ENCODE peak calls at places on chromosomes 13 and 19, in four cellular contexts. J is breast epithelium; S is fibroblast of lung; N is CD8-positive, alpha-beta T cell. L is an unnamed sample.
A peak's percentile ranks its signal among the peaks of the same experiment; 100 is the strongest.

GRCh38 chr19:52570005-52570861 is at the start of gene ZNF701:
- DNase-seq in J (peak; percentile 93), N (peak; percentile 95), S (peak; percentile 87), L (peak; percentile 93)

GRCh38 chr19:10543059-10543419 is 665 bp upstream of the ATG4D start:
- DNase-seq in S (no peak), N (no peak), J (no peak), L (no peak)

GRCh38 chr19:46753420-46754155 is 7.3 kb upstream of the STRN4 start:
- DNase-seq in S (no peak), N (peak; percentile 53), J (no peak), L (peak; percentile 59)

GRCh38 chr13:64529874-64530485 is 2700.2 kb downstream of the PCDH9 start:
- DNase-seq in S (no peak), N (no peak), J (no peak), L (no peak)

GRCh38 chr13:31775686-31776085 is 36.4 kb downstream of the RXFP2 start:
- DNase-seq in N (no peak), S (peak; percentile 37), J (no peak), L (no peak)

GRCh38 chr19:36528921-36529518 is 949 bp upstream of the ZNF260 start:
- DNase-seq in J (no peak), S (no peak), N (no peak), L (peak; percentile 27)

GRCh38 chr13:51488212-51488611 is 35.4 kb upstream of the INTS6 start:
- DNase-seq in J (no peak), S (no peak), N (no peak), L (no peak)

GRCh38 chr13:107612376-107612775 is 603.0 kb downstream of the LIG4 start:
- DNase-seq in N (no peak), S (no peak), J (no peak), L (no peak)

GRCh38 chr13:60182907-60183306 is 19.2 kb upstream of the DIAPH3 start:
- DNase-seq in J (no peak), N (no peak), S (no peak), L (no peak)

GRCh38 chr13:22461854-22462565 is 718.8 kb upstream of the SGCG start:
- DNase-seq in N (no peak), J (no peak), S (no peak), L (no peak)

GRCh38 chr13:100887729-100888151 is 213.1 kb upstream of the TMTC4 start:
- DNase-seq in J (no peak), N (no peak), S (peak; percentile 79), L (no peak)

GRCh38 chr13:20227288-20227687 is 4.8 kb downstream of the GJB6 start:
- DNase-seq in N (no peak), J (no peak), S (no peak), L (no peak)

GRCh38 chr13:62512194-62513141 is 1096.8 kb upstream of the PCDH20 start:
- DNase-seq in S (peak; percentile 1), N (no peak), J (no peak), L (no peak)

GRCh38 chr13:71979616-71980015 is 112.6 kb upstream of the DACH1 start:
- DNase-seq in S (peak; percentile 1), N (no peak), J (no peak), L (no peak)

GRCh38 chr13:40402931-40403412 is 263.5 kb downstream of the FOXO1 start:
- DNase-seq in J (no peak), N (no peak), S (peak; percentile 90), L (no peak)

GRCh38 chr19:10936661-10937084 is 8.1 kb downstream of the TIMM29 start:
- DNase-seq in J (no peak), S (peak; percentile 75), N (no peak), L (no peak)

DNA sequence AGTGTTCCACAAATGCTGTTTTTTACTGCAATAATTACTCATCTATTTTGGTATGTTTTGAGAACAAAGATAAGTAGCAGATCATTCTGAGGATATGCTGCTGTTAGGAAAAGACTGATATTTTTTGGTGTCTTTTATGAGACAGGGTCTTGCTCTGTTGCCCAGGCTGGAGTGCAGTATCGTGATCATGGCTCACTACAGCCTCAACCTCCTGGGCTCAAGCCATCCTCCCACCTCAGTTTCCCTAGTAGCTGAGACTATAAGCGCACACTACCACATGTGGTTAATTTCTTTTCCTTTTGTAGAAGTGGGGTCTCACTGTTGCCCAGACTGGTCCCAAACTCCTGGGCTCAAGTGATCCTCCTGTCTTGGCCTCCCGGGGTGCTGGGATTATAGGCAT is 9.5 kb downstream of the LSM4 start:
- DNase-seq in N (no peak), J (no peak), S (no peak), L (no peak)
- H3K27ac ChIP-seq in N (no peak overlapping the region), J (no peak overlapping the region), S (no peak overlapping the region), L (no peak overlapping the region)

DNA sequence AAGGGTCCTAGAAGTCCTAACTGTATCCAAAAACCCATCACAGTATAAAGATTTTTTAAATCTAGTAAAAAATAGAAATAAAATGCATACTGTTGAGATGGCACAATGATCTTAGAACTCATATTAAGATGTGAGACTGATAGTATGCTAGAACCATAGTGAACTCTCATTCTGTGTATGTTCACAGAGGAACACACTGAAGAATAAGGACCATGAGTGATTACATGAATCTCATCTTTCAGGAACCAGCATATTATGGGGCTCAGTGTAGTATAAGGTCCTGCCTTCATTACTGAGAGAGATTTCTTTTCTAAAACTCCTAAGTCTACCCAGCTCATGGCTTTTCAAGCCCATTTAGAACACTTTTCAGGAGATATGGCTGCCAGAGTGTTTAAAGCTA is 59.8 kb upstream of the RFC3 start:
- DNase-seq in N (no peak), J (no peak), S (no peak), L (no peak)
- H3K27me3 ChIP-seq in N (no peaks in the 10 kb centered on the region), J (no peaks in the 10 kb centered on the region), S (no peaks in the 10 kb centered on the region), L (no peaks in the 10 kb centered on the region)

DNA sequence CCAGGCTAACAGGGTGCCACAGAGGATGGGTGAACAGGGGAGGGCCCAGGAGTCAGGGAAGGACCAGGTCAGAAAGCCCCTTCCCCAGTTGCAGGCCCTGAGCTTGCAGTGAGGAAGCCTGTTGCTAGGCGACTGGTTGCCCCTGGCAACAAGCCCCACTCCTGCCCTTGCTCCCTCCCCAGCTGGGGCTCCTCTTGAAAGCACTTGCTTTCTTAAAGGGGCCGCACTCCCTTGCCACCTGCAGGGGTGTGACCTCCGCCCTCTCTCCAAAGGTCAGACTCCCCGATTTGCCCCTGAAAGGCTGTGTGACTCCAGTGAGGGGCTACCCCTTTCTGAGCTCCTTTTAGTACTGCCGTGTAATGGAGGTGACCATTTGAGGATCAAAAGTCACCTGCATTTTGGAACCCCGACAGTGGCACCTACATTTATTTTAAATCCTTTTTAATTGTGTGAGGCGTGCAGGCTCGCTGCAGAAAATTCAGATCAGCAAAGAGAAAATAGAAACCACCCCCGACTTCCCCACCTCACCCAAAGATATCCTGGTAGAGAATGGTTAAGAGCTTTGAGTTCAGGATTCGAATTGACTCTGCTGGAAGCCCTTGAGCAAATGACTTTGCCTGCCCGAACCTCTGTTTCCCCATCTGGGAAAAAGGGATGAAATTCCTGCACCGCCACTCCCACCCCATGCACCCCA is 4.8 kb downstream of the FCHO1 start:
- DNase-seq in J (no peak), S (peak; percentile 69), N (no peak), L (peak; percentile 20)
- H3K27ac ChIP-seq in J (no peak overlapping the region), S (no peak overlapping the region), N (no peak overlapping the region), L (no peak overlapping the region)

DNA sequence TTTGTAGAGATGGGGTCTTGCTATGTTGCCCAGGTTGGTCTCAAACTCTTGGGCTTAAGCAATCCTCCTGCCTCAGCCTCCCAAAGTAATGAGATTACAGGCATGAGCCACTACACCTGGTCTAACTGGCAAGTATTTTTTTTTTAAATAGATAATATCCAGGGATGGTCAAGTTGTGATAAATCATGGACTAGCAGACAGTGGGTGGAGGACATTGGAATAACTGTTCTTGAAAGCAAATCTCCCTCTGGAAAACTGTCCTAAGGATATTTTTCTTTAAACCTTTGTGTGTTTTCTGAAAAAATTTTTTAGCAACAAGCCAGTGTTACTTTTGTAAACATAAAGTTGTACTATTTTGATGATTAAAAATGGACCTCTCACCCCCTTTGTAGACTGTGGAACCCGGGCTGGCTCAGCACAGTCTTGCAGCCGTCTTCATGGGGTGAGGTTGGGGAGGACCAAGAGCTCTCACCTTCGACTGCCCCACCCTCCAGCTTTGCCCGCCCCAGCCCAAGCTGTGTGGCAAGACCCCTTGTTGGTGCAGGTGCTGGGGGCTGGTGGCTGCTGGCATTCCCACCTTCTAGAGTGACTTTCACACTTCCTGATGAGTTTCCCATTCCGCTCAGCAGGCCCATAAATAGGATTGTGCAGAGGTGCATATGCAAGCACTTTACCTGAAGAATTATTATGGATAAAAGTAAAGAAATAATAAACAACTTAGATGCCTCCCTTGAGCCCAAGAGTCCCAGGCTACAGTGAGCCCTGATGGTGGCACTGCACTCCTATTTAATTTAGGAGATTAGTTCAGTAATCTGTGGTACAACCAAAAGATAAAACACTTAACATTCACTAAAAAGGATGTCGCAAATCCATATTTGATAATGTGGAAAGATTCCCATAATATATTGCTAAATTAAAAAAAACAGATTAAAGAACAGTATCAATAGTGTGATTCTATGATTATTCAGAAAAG is 107.3 kb downstream of the GADD45B start:
- DNase-seq in J (no peak), S (no peak), N (no peak), L (no peak)
- H3K27me3 ChIP-seq in J (no peaks in the 10 kb centered on the region), S (no peaks in the 10 kb centered on the region), N (no peaks in the 10 kb centered on the region), L (peaks cover 5% of the 10 kb centered on the region)

DNA sequence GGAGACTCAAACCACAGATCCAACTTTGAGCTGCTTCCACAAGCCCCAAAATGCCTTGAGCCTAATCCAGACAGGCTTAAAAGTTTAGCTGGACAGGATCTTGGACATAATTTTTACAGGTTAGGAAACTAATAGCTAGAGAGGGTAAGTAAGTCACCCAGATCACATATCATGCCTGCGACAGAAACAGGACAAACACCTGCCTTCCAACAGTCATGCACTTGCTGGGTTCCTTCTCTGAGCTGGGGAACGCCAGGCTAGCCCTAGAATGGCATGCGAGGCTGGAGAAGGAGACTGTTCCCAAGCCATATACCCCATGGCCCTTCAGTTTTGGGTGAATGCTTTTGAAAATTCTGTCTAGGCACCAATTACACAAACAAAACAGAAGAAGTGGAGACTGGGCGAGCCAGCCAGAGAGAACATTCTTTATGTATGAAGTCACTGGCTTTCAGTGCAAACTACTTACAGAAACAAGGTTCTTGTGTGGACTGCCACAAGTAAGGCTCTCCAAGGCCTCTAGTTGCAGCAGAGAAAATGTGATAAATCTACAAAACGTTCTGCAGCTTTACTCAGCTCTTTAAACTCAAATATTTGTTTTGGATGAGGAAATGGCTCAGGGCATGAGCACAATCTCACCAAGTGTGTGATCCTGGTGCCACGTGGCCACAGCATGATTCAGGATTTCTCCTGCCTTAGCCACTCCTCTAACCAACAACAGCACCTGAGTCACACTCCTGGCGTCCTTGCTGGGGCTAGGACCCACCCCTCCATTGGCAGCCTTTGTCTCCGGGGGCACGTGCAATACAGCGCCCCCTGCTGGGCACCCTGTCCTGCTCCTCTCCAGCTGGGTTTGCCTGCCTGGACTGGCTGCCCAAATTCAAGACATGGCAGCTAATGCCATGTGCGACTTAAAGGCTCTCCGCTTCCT is 73.4 kb upstream of the UBL3 start:
- DNase-seq in N (no peak), S (peak; percentile 99), J (peak; percentile 83), L (peak; percentile 39)
- H3K27ac ChIP-seq in N (no peak overlapping the region), S (peak overlapping the region; percentile 72), J (peak overlapping the region; percentile 95), L (no peak overlapping the region)

DNA sequence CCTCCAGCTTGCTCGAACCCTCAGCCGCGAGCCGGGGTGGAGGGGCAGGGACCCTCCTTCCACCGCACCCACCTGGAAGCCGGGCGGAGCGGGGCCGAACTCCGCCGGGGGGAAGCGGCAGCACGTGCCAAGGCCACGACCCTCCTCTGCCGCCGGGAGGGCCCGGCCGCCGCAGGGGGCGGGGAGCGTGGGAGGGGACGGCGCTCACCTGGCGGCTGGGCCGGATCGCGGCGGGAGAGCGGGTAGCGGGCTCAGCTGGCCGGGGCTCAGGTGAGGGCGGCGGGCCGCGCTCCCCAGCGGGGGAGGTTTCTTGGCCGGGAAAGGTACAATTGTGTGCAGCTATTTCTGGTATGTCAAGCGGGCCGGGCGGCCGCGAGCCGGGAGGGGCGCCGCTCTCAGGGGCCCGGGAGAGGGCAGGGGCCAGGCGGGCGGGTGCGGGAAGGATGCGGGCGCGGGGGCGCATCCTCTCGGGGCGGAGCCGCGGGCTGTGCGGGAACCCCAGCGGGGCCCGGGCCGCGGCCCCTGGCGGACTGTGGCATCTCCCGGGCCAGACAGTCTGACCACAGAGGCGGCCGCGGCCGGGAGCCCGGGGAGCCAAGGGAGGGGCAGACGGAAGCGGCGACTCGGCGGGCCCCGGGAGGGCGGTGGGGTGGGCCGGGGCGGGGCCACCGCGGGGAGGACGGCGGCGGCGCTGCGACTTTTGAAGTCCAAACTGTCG is at the start of gene LMO7:
- DNase-seq in S (peak; percentile 75), J (peak; percentile 64), N (no peak), L (peak; percentile 57)
- H3K27me3 ChIP-seq in S (no peaks in the 10 kb centered on the region), J (no peaks in the 10 kb centered on the region), N (no peaks in the 10 kb centered on the region), L (no peaks in the 10 kb centered on the region)

L was measured in CD8-positive, alpha-beta memory T cell.